ENCODE peak calls at places on chromosomes 13 and 19, in eight cellular contexts. V, L, H, W, A, J, O and I are unnamed samples.
A peak's percentile ranks its signal among the peaks of the same experiment; 100 is the strongest.

GRCh38 chr19:55492362-55492944 is 4.2 kb downstream of the SSC5D start:
- DNase-seq in A (no peak), H (no peak), V (no peak), J (no peak), O (no peak), L (no peak), W (no peak), I (no peak)

GRCh38 chr13:66265446-66265845 is 964.7 kb downstream of the PCDH9 start:
- DNase-seq in A (no peak), L (no peak), O (peak; percentile 10), V (no peak), W (no peak), H (no peak), J (no peak), I (no peak)

GRCh38 chr19:42471554-42472249 is 29.0 kb upstream of the CXCL17 start:
- DNase-seq in H (peak; percentile 55), L (no peak), J (peak; percentile 58), V (peak; percentile 66), A (no peak), W (no peak), O (peak; percentile 5), I (no peak)

GRCh38 chr19:46610851-46611770 is 10.0 kb downstream of the CALM3 start:
- DNase-seq in O (peak; percentile 36), W (no peak), J (peak; percentile 51), V (no peak), A (no peak), H (no peak), L (peak; percentile 10), I (peak; percentile 6)

GRCh38 chr13:112325941-112326645 is 50.1 kb upstream of the SPACA7 start:
- DNase-seq in J (no peak), A (no peak), W (no peak), H (no peak), O (no peak), L (no peak), V (no peak), I (no peak)

GRCh38 chr19:45498411-45499195 is at the start of gene PPM1N:
- DNase-seq in J (peak; percentile 34), A (no peak), L (no peak), W (peak; percentile 84), V (no peak), O (peak; percentile 17), H (no peak), I (peak; percentile 86)

GRCh38 chr19:42201489-42202289 is 15.8 kb downstream of the DEDD2 start:
- DNase-seq in L (no peak), J (no peak), A (no peak), W (no peak), O (no peak), H (no peak), V (no peak), I (no peak)

GRCh38 chr13:30303269-30303668 is 4.1 kb downstream of the KATNAL1 start:
- DNase-seq in O (no peak), J (no peak), V (no peak), L (no peak), A (no peak), H (no peak), W (no peak), I (no peak)

GRCh38 chr13:113460599-113460998 is 7.3 kb upstream of the ADPRHL1 start:
- DNase-seq in A (no peak), V (no peak), W (no peak), L (no peak), O (no peak), H (no peak), J (no peak), I (no peak)

GRCh38 chr13:113460064-113460555 is 6.8 kb upstream of the ADPRHL1 start:
- DNase-seq in L (no peak), V (no peak), W (no peak), A (no peak), J (no peak), O (no peak), H (no peak), I (peak; percentile 6)

GRCh38 chr13:113456116-113456702 is 2.9 kb upstream of the ADPRHL1 start:
- DNase-seq in L (no peak), W (no peak), V (no peak), O (no peak), A (no peak), H (no peak), J (no peak), I (peak; percentile 9)

GRCh38 chr13:113457510-113457909 is 4.2 kb upstream of the ADPRHL1 start:
- DNase-seq in O (no peak), A (no peak), L (no peak), H (no peak), J (no peak), W (no peak), V (no peak), I (peak; percentile 8)

DNA sequence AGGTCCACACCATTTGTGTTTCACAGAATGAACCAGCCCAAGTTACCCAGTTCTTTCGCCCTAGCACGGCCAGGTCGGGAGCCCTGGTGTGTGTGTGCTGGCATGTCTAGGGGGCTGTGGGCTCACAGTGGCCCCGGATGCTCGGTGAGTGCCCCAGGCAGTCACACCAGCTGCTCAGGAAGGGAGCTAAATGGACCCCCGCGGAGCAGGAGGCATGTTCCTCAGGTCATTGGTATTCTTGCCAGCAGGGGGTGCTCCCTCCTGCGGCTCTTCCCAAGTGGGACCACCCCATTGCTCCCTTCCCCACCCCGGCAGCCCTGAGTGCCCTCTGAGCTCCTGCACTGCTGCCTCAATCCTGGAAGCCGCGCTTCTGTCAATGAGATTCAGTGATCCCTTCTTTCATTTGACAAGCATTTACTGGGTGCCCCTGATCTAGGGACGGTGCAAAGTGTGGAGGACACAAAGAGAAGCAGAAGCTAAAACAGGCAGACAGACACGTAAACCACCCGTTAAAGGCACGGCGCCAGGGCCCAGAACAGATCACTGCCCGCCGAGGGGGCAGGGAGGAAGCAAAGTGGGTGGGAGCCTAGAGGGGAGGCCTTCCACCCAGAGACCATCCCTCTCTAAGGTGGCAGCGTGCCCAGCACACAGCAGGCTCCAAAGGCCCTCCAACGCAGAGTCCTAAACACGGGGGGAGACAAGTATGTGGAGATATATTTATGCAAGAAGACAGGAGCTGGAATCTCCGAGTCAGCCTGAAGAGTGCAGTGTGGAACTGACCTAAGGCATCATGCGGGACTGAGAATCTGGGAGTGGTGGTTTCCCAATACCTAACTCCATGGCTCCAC is 5.2 kb upstream of the ADPRHL1 start:
- DNase-seq in W (peak; percentile 57), H (no peak), V (no peak), O (peak; percentile 55), J (peak; percentile 18), A (peak; percentile 13), L (peak; percentile 89), I (peak; percentile 85)
- H3K27ac ChIP-seq in W (no peak overlapping the region), H (no peak overlapping the region), V (no peak overlapping the region), O (no peak overlapping the region), J (no peak overlapping the region), A (peak overlapping the region; percentile 47), L (peak overlapping the region; percentile 36), I (no peak overlapping the region)

GRCh38 chr19:6719540-6719861 is 949 bp downstream of the C3 start:
- DNase-seq in A (no peak), W (no peak), L (no peak), V (no peak), H (no peak), O (no peak), J (no peak), I (no peak)

GRCh38 chr19:6717441-6717971 is 2.9 kb downstream of the C3 start:
- DNase-seq in L (no peak), H (no peak), O (no peak), V (no peak), A (no peak), J (no peak), W (no peak), I (no peak)

GRCh38 chr19:6718741-6719539 is 1.5 kb downstream of the C3 start:
- DNase-seq in O (no peak), V (no peak), J (peak; percentile 59), L (peak; percentile 75), W (peak; percentile 55), A (no peak), H (peak; percentile 23), I (peak; percentile 35)

GRCh38 chr19:6717036-6717435 is 3.4 kb downstream of the C3 start:
- DNase-seq in A (no peak), H (no peak), L (no peak), J (no peak), V (no peak), O (no peak), W (no peak), I (no peak)

DNA sequence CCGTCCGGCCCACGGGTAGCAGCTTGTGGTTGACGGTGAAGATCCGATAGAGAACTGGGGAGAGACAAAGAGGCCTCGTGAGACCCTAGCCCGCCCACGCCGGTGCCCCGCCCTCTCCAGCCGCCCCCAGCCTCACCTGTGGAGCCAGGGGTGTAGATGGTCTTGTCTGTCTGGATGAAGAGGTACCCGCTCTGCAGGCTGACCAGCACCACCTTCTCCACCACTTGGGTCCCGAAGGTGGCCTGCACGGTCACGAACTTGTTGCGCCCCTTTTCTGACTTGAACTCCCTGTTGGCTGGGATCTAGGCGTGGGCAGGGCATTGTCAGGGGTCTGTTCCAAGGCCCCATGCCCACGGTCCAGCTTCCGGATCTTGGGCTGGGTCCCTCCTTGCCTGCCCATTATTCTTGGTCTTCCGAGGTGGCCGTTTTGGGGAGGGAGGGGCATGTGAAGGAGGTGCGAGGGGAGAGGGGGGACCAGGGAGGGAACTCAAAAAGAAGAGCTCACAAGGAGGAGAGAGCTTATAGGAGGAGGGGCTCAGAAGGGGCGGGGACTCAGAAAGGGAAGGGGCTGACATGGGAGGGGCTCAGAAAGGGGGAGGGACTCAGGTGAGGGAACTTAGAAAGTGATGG is 2.2 kb downstream of the C3 start:
- DNase-seq in J (no peak), L (no peak), W (no peak), H (no peak), V (no peak), O (no peak), A (no peak), I (no peak)
- TF ChIP-seq CTCF in J (no peak), L (no peak), W (no peak), H (no peak), V (no peak), O (no peak), A (no peak), I (no peak)

DNA sequence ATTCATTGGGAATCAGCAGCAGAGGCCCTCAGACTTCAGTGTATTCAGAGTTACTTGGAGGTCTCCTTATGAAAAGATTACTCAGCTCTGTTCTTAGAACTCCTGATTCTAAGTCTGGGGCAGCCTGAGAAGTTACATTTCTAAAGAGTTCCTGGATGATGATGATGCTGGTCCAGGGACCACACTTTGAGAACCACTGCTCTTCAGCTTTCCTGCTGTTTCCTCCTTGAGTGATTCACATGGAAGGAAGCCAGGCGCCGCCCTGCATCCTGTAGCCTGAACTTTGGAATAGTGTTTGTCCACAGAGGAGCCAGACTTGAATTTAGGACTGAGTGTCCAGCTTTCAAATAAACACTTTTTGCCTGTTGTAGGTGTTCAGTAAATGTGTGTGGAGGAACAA is 2.9 kb downstream of the CEBPG start:
- DNase-seq in W (no peak), H (peak; percentile 73), L (no peak), V (no peak), A (no peak), J (peak; percentile 84), O (peak; percentile 87), I (no peak)
- H3K4me3 ChIP-seq in W (no peak overlapping the region), H (no peak overlapping the region), L (no peak overlapping the region), V (no peak overlapping the region), A (no peak overlapping the region), J (no peak overlapping the region), O (no peak overlapping the region), I (no peak overlapping the region)

DNA sequence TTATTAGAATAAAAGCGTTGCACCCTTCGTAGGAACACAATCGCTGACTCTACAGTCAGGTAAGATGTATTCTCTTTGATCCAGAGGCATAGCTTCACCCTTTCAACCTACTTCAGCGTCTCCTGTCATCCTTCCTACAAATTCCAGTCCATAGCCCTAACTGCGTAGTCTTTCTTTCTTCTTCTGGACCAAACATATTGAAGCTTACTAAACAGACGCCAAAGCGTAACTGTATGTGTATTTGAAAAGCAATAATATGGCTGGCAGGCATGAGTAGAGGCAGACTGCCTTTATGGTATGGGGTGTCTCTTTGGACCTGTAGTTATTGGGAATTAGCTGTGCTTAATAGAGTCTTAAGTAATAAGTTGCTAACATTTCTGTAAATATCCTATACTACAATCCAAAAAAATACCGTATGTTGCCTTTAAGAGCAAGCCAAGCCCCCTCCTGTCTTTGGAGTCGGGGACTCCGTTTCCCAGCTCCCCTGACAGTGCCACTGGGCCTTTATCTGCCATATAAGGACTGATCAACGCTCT is 392 bp upstream of the ZNF548 start:
- DNase-seq in V (no peak), A (no peak), O (no peak), L (no peak), J (no peak), W (no peak), H (no peak), I (no peak)
- H3K27ac ChIP-seq in V (peak overlapping the region; percentile 96), A (peak overlapping the region; percentile 55), O (peak overlapping the region; percentile 17), L (peak overlapping the region; percentile 77), J (peak overlapping the region; percentile 99), W (no peak overlapping the region), H (peak overlapping the region; percentile 88), I (peak overlapping the region; percentile 66)